ENCODE peak calls at places on chromosomes 2 and 18, in six cellular contexts. B is stomach; K is HCT116; E is foreskin keratinocyte; G is CD8-positive, alpha-beta memory T cell; I is upper lobe of left lung. U is an unnamed sample.
A peak's percentile ranks its signal among the peaks of the same experiment; 100 is the strongest.

GRCh38 chr2:220076734-220077133 is 449.3 kb downstream of the SLC4A3 start:
- DNase-seq in B (no peak), K (no peak), E (peak; percentile 38), G (no peak), I (no peak), U (no peak)

GRCh38 chr2:127675335-127676261 is at the start of gene LIMS2:
- DNase-seq in B (peak; percentile 30), K (no peak), E (no peak), G (no peak), I (peak; percentile 90), U (peak; percentile 41)

GRCh38 chr18:59570101-59570875 is 126.9 kb downstream of the CCBE1 start:
- DNase-seq in B (no peak), K (no peak), E (no peak), G (no peak), I (no peak), U (no peak)

GRCh38 chr2:239025081-239025801 is 177.4 kb downstream of the TWIST2 start:
- DNase-seq in B (no peak), K (no peak), E (peak; percentile 76), G (no peak), I (peak; percentile 57), U (no peak)

GRCh38 chr2:180222642-180223041 is 215.5 kb upstream of the CWC22 start:
- DNase-seq in B (no peak), K (no peak), E (peak; percentile 93), G (no peak), I (no peak), U (peak; percentile 15)

GRCh38 chr18:9380101-9380500 is 45.5 kb downstream of the TWSG1 start:
- DNase-seq in B (no peak), K (no peak), E (no peak), G (no peak), I (no peak), U (no peak)

GRCh38 chr2:27202829-27203228 is 9.0 kb upstream of the ATRAID start:
- DNase-seq in B (no peak), K (no peak), E (peak; percentile 23), G (no peak), I (no peak), U (no peak)

GRCh38 chr18:48475635-48476549 is 62.9 kb upstream of the CTIF start:
- DNase-seq in B (peak; percentile 53), K (peak; percentile 67), E (peak; percentile 57), G (no peak), I (no peak), U (peak; percentile 64)

GRCh38 chr2:31440764-31441163 is 26.2 kb upstream of the XDH start:
- DNase-seq in B (no peak), K (no peak), E (peak; percentile 94), G (no peak), I (no peak), U (no peak)

GRCh38 chr2:141323571-141323970 is 807.2 kb downstream of the LRP1B start:
- DNase-seq in B (no peak), K (no peak), E (no peak), G (no peak), I (no peak), U (no peak)

GRCh38 chr2:109526442-109526970 is 87.3 kb downstream of the SEPTIN10 start:
- DNase-seq in B (no peak), K (no peak), E (no peak), G (no peak), I (no peak), U (no peak)

GRCh38 chr2:169778421-169778820 is 20.2 kb upstream of the SSB start:
- DNase-seq in B (no peak), K (no peak), E (no peak), G (no peak), I (no peak), U (no peak)

GRCh38 chr2:169775354-169775753 is 23.3 kb upstream of the SSB start:
- DNase-seq in B (no peak), K (no peak), E (no peak), G (no peak), I (no peak), U (no peak)

GRCh38 chr2:169772651-169773050 is 26.0 kb upstream of the SSB start:
- DNase-seq in B (no peak), K (no peak), E (no peak), G (no peak), I (no peak), U (no peak)

GRCh38 chr2:169775765-169776482 is 22.7 kb upstream of the SSB start:
- DNase-seq in B (no peak), K (no peak), E (no peak), G (no peak), I (no peak), U (no peak)

GRCh38 chr2:169776483-169776802 is 22.2 kb upstream of the SSB start:
- DNase-seq in B (no peak), K (no peak), E (no peak), G (no peak), I (no peak), U (no peak)
- H3K27ac ChIP-seq in B (no peak overlapping the region), K (no peak overlapping the region), E (no peak overlapping the region), G (no peak overlapping the region), I (no peak overlapping the region), U (no peak overlapping the region)

GRCh38 chr2:163119964-163120363 is 281.4 kb upstream of the KCNH7 start:
- DNase-seq in B (no peak), K (no peak), E (no peak), G (no peak), I (no peak), U (no peak)
- H3K27ac ChIP-seq in B (no peak overlapping the region), K (no peak overlapping the region), E (no peak overlapping the region), G (no peak overlapping the region), I (no peak overlapping the region), U (no peak overlapping the region)

GRCh38 chr2:143248631-143249030 is 119.4 kb downstream of the ARHGAP15 start:
- DNase-seq in B (no peak), K (no peak), E (no peak), G (no peak), I (no peak), U (no peak)
- H3K27ac ChIP-seq in B (no peak overlapping the region), K (no peak overlapping the region), E (no peak overlapping the region), G (no peak overlapping the region), I (no peak overlapping the region), U (no peak overlapping the region)

DNA sequence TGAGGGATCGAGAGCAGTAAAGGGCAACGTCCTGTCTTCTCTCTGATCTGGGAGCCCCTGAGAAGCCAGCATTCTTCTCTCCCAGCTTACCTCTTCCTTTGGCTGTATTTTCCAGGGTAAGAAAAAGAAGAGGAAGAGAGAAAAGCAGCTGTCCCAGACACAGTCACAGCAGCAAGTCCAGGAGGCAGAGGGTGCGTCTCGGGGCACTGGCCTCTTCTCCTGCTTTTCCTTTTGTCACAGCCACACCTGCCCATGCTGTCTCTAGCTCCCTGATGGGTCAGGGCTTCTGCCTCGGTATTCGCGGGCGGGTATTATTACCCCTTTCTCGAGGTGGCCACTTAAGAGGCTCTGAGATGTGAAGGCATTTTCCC is 20.3 kb downstream of the TGOLN2 start:
- DNase-seq in B (no peak), K (no peak), E (no peak), G (no peak), I (no peak), U (no peak)
- H3K27ac ChIP-seq in B (peak overlapping the region; percentile 17), K (no peak overlapping the region), E (no peak overlapping the region), G (no peak overlapping the region), I (peak overlapping the region; percentile 45), U (no peak overlapping the region)

GRCh38 chr2:68771211-68771721 is 36.7 kb downstream of the ARHGAP25 start:
- DNase-seq in B (no peak), K (no peak), E (no peak), G (no peak), I (no peak), U (no peak)

GRCh38 chr2:68776124-68776523 is 41.5 kb downstream of the ARHGAP25 start:
- DNase-seq in B (no peak), K (no peak), E (no peak), G (no peak), I (no peak), U (no peak)

GRCh38 chr2:68772109-68772508 is 37.5 kb downstream of the ARHGAP25 start:
- DNase-seq in B (no peak), K (no peak), E (no peak), G (no peak), I (no peak), U (no peak)

GRCh38 chr2:68774569-68775271 is 40.1 kb downstream of the ARHGAP25 start:
- DNase-seq in B (peak; percentile 66), K (no peak), E (no peak), G (peak; percentile 44), I (peak; percentile 92), U (peak; percentile 68)

GRCh38 chr2:68775272-68775847 is 40.7 kb downstream of the ARHGAP25 start:
- DNase-seq in B (no peak), K (no peak), E (no peak), G (no peak), I (no peak), U (no peak)
- H3K27ac ChIP-seq in B (peak overlapping the region; percentile 73), K (no peak overlapping the region), E (no peak overlapping the region), G (peak overlapping the region; percentile 71), I (peak overlapping the region; percentile 92), U (peak overlapping the region; percentile 56)